ENCODE peak calls at places on chromosomes 4 and X, in four cellular contexts. V is cardiac fibroblast, T is astrocyte, I is lung. L is an unnamed sample.

GRCh38 chrX:108165349-108166111 is 74.0 kb downstream of the ATG4A start:
- DNase-seq in V (peak; percentile 70), T (peak; percentile 21), I (no peak), L (peak; percentile 64)

GRCh38 chr4:159926871-159927270 is 824.0 kb downstream of the RAPGEF2 start:
- DNase-seq in V (no peak), T (no peak), I (no peak), L (no peak)

GRCh38 chr4:154720123-154720522 is 23.7 kb upstream of the LRAT start:
- DNase-seq in V (no peak), T (peak; percentile 3), I (no peak), L (no peak)

GRCh38 chr4:8331567-8331955 is 62.0 kb downstream of the HTRA3 start:
- DNase-seq in V (no peak), T (no peak), I (no peak), L (no peak)

GRCh38 chr4:168511780-168512467 is 15.1 kb downstream of the PALLD start:
- DNase-seq in V (no peak), T (no peak), I (no peak), L (no peak)

GRCh38 chr4:1300466-1301455 is 11.1 kb downstream of the MAEA start:
- DNase-seq in V (peak; percentile 63), T (peak; percentile 51), I (peak; percentile 72), L (peak; percentile 9)

GRCh38 chr4:62003695-62004094 is 803.6 kb downstream of the ADGRL3 start:
- DNase-seq in V (no peak), T (no peak), I (no peak), L (no peak)

GRCh38 chrX:105221374-105221773 is 880 bp upstream of the TEX13A start:
- DNase-seq in V (no peak), T (no peak), I (no peak), L (no peak)

GRCh38 chr4:26899991-26900390 is 39.4 kb downstream of the STIM2 start:
- DNase-seq in V (no peak), T (no peak), I (no peak), L (no peak)

GRCh38 chrX:8815460-8816065 is 14.4 kb upstream of the FAM9A start:
- DNase-seq in V (peak; percentile 49), T (peak; percentile 8), I (no peak), L (peak; percentile 39)

GRCh38 chr4:48173055-48173991 is 39.3 kb upstream of the TXK start:
- DNase-seq in V (peak; percentile 3), T (peak; percentile 25), I (no peak), L (peak; percentile 74)

GRCh38 chr4:186105721-186106335 is 1.3 kb downstream of the FAM149A start:
- DNase-seq in V (no peak), T (peak; percentile 4), I (no peak), L (peak; percentile 3)

GRCh38 chr4:186102931-186103330 is 1.6 kb upstream of the FAM149A start:
- DNase-seq in V (no peak), T (no peak), I (no peak), L (no peak)

GRCh38 chr4:186104114-186104894 is at the start of gene FAM149A:
- DNase-seq in V (no peak), T (no peak), I (peak; percentile 73), L (no peak)

GRCh38 chr4:186108391-186108790 is 3.9 kb downstream of the FAM149A start:
- DNase-seq in V (no peak), T (no peak), I (no peak), L (no peak)

GRCh38 chr4:186104895-186105720 is 604 bp downstream of the FAM149A start:
- DNase-seq in V (no peak), T (no peak), I (no peak), L (no peak)
- H3K4me3 ChIP-seq in V (peak overlapping the region; percentile 36), T (peak overlapping the region; percentile 42), I (peak overlapping the region; percentile 59), L (peak overlapping the region; percentile 28)

DNA sequence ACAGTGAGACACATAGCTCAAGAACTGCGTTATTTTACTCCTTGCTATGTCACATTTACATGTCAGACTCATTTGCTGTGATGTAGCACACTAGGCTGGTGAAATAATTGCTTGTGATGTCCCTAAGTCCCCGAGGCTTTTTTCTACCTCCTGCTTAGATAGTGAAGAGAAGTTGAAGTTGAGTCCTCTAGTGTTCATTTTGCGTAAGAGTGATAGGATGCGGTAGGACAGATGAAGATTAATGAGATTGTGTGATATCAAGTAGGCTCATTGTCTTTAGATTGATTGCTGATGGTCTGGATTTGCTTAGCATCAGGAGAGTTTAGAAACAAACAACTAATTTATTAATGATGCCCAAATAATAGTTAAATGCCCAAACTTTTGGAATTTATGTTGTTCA is 173.6 kb upstream of the NUDT6 start:
- DNase-seq in V (peak; percentile 36), T (no peak), I (no peak), L (no peak)
- TF ChIP-seq CTCF in V (peak; percentile 45), T (no peak), I (no peak), L (peak; percentile 8)

DNA sequence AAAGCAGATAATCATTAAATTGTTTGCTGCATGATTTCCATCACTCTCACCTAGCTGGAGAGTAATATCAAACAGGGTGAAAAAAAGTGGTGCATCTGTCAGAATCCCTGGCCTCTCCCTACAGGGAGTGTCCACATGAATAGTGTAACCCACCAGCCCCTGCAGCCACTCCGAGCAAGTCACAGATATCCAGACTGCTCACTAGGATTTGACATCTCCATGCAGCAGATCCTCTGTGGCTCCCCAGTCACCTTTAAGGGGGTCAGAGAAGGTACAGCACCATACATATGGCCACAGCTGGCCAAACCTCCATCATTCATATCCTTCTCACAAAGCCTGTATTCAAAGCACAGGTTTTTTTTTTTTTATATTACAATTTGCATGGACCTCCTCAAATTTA is 536.3 kb downstream of the INPP4B start:
- DNase-seq in V (no peak), T (no peak), I (no peak), L (no peak)
- H3K4me3 ChIP-seq in V (no peak overlapping the region), T (no peak overlapping the region), I (no peak overlapping the region), L (no peak overlapping the region)

GRCh38 chrX:103941201-103941975 is 21.0 kb upstream of the TMSB15B start:
- DNase-seq in V (peak; percentile 67), T (peak; percentile 27), I (no peak), L (peak; percentile 68)
- TF ChIP-seq CTCF in V (peak; percentile 36), T (no peak), I (peak; percentile 15), L (peak; percentile 52)

DNA sequence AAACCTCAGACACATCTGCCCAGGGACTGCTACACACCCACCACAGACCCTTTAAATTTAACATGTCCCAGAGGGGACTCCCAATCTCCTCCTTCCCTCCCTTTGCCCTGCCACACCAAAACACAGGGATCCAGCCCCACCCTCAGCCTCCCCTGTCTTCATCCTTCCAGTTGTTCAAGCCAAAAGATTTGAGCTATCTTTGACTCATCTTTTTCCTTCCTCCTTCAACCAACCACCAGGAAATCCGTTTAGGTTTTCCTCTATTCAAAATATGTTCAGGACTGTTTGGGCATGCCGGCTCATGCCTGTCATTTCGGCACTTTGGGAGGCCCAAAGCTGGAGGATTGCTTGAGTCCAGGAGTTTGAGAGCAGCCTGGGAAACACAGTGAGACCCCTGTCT is 6.9 kb upstream of the STK32B start:
- DNase-seq in V (no peak), T (no peak), I (no peak), L (no peak)
- H3K4me3 ChIP-seq in V (no peak overlapping the region), T (no peak overlapping the region), I (no peak overlapping the region), L (no peak overlapping the region)

GRCh38 chr4:24730256-24731001 is 64.9 kb upstream of the SOD3 start:
- DNase-seq in V (peak; percentile 71), T (peak; percentile 64), I (peak; percentile 56), L (peak; percentile 94)

GRCh38 chr4:24741915-24742314 is 53.5 kb upstream of the SOD3 start:
- DNase-seq in V (no peak), T (no peak), I (no peak), L (no peak)

GRCh38 chr4:24734511-24734910 is 60.9 kb upstream of the SOD3 start:
- DNase-seq in V (peak; percentile 57), T (peak; percentile 34), I (no peak), L (peak; percentile 88)

GRCh38 chr4:24731448-24731847 is 63.9 kb upstream of the SOD3 start:
- DNase-seq in V (no peak), T (no peak), I (peak; percentile 1), L (no peak)

DNA sequence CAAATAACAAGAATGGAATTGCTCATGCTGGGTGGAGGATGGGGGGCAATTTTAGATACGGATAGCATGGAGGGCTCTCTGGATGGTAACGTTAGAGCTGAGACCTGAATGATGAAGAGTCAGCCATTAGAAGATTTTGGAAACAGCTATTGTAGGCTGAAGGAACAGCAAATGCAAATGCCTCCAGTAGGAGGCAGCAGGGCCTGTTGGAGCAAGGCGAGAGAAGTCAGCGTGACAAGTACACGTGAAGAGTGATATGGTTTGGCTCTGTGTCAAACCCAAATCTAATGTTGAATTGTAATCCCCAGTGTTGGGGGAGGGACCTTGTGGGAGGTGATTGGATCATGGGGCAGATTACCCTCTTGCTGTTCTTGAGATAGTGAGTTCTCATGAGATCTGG is 59.3 kb upstream of the SOD3 start:
- DNase-seq in V (peak; percentile 36), T (no peak), I (no peak), L (no peak)
- TF ChIP-seq CTCF in V (peak; percentile 60), T (peak; percentile 21), I (no peak), L (peak; percentile 22)

GRCh38 chr4:82562553-82562854 is 716 bp upstream of the TMEM150C start:
- DNase-seq in V (no peak), T (no peak), I (no peak), L (no peak)
- H3K4me3 ChIP-seq in V (no peak overlapping the region), T (peak overlapping the region; percentile 68), I (no peak overlapping the region), L (no peak overlapping the region)

GRCh38 chrX:119574394-119575266 is at the start of gene UBE2A:
- DNase-seq in V (peak; percentile 96), T (peak; percentile 87), I (peak; percentile 90), L (peak; percentile 90)
- TF ChIP-seq CTCF in V (peak; percentile 29), T (no peak), I (no peak), L (peak; percentile 36)

GRCh38 chr4:111066001-111066400 is 443.1 kb upstream of the PITX2 start:
- DNase-seq in V (no peak), T (peak; percentile 3), I (no peak), L (no peak)

GRCh38 chr4:111066447-111066846 is 443.6 kb upstream of the PITX2 start:
- DNase-seq in V (no peak), T (peak; percentile 41), I (no peak), L (peak; percentile 15)

GRCh38 chr4:111066887-111067286 is 444.0 kb upstream of the PITX2 start:
- DNase-seq in V (no peak), T (peak; percentile 49), I (no peak), L (peak; percentile 38)

GRCh38 chr4:111070390-111070789 is 447.5 kb upstream of the PITX2 start:
- DNase-seq in V (no peak), T (no peak), I (no peak), L (peak; percentile 23)

DNA sequence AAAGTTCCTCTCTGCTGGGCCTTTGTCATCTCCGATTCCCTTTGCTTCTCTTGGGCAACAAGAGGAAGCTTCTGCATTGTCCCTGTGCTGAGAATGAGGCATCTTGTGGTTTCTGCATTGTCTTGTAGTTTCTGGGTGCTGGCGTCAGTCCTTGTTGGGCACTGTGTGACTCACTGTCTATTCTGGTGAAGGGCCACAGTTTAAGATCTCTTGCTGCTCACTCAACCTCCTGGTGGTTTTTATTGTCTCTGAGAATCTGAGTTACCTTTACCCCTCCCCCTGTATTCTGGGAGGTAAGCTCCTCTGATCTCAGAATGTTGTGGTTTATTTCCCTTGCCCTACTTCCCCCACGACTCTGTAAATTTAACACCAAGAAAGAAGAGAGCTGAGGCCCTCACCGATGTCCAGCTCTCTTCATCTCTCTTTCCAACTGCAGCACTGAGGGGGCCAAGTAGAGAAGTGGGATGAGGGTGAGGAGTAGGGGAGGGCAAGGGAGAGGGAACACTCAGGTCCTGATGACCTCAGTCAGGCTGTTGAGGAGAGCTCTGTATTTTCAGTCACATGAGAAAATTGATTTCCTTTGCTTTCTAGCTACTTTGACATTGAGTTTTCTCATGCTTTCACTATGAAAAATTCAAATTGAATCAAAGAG is 441.6 kb upstream of the PITX2 start:
- DNase-seq in V (peak; percentile 6), T (peak; percentile 78), I (no peak), L (peak; percentile 55)
- H3K4me3 ChIP-seq in V (no peak overlapping the region), T (no peak overlapping the region), I (no peak overlapping the region), L (no peak overlapping the region)

L was measured in fibroblast of the aortic adventitia.